ENCODE peak calls at places on chromosomes 13 and 19, in eight cellular contexts. K is esophagus muscularis mucosa, P is A549, B is SK-N-SH, R is H1, W is GM12878, I is transverse colon, J is upper lobe of left lung. N is an unnamed sample.

GRCh38 chr19:35731353-35731752 is 10.9 kb downstream of the IGFLR1 start:
- DNase-seq in K (no peak), P (no peak), B (no peak), R (no peak), W (no peak), I (no peak), J (no peak), N (no peak)

GRCh38 chr19:29665826-29666633 is 769 bp downstream of the PLEKHF1 start:
- DNase-seq in K (no peak), P (no peak), B (peak; percentile 70), R (no peak), W (no peak), I (peak; percentile 41), J (no peak), N (no peak)

GRCh38 chr13:112443191-112444000 is 67.2 kb downstream of the SPACA7 start:
- DNase-seq in K (peak; percentile 77), P (no peak), B (peak; percentile 64), R (no peak), W (no peak), I (no peak), J (peak; percentile 20), N (no peak)

GRCh38 chr13:76418404-76418803 is 467.8 kb downstream of the KCTD12 start:
- DNase-seq in K (no peak), P (no peak), B (no peak), R (no peak), W (no peak), I (no peak), J (no peak), N (no peak)

GRCh38 chr19:46824887-46825730 is 25.5 kb downstream of the AP2S1 start:
- DNase-seq in K (no peak), P (peak; percentile 41), B (no peak), R (no peak), W (no peak), I (peak; percentile 22), J (peak; percentile 51), N (no peak)

GRCh38 chr19:48418317-48419064 is 25.0 kb downstream of the GRIN2D start:
- DNase-seq in K (no peak), P (peak; percentile 58), B (no peak), R (no peak), W (no peak), I (no peak), J (no peak), N (no peak)

GRCh38 chr13:74575729-74576125 is 441.5 kb upstream of the KLF12 start:
- DNase-seq in K (no peak), P (peak; percentile 0), B (peak; percentile 90), R (no peak), W (no peak), I (peak; percentile 28), J (peak; percentile 32), N (peak; percentile 36)

GRCh38 chr13:99269627-99270252 is 11.6 kb upstream of the GPR18 start:
- DNase-seq in K (no peak), P (peak; percentile 45), B (peak; percentile 17), R (no peak), W (no peak), I (no peak), J (no peak), N (no peak)

GRCh38 chr13:104937881-104938280 is 1597.6 kb downstream of the EFNB2 start:
- DNase-seq in K (no peak), P (no peak), B (no peak), R (no peak), W (no peak), I (no peak), J (no peak), N (no peak)

GRCh38 chr13:61146158-61146557 is 269.5 kb downstream of the PCDH20 start:
- DNase-seq in K (no peak), P (no peak), B (no peak), R (no peak), W (no peak), I (no peak), J (no peak), N (no peak)

GRCh38 chr19:10554760-10555612 is 10.8 kb downstream of the KRI1 start:
- DNase-seq in K (no peak), P (no peak), B (no peak), R (no peak), W (no peak), I (no peak), J (no peak), N (no peak)

GRCh38 chr13:24221007-24221406 is 60.5 kb downstream of the SPATA13 start:
- DNase-seq in K (no peak), P (peak; percentile 76), B (no peak), R (no peak), W (no peak), I (no peak), J (no peak), N (no peak)

GRCh38 chr19:17069249-17069648 is 6.0 kb downstream of the HAUS8 start:
- DNase-seq in K (no peak), P (no peak), B (no peak), R (no peak), W (no peak), I (no peak), J (no peak), N (no peak)
- H3K27ac ChIP-seq in K (no peak overlapping the region), P (no peak overlapping the region), B (no peak overlapping the region), R (no peak overlapping the region), W (no peak overlapping the region), I (no peak overlapping the region), J (no peak overlapping the region), N (no peak overlapping the region)

GRCh38 chr13:31011193-31011860 is 78.9 kb downstream of the TEX26 start:
- DNase-seq in K (no peak), P (no peak), B (no peak), R (no peak), W (no peak), I (no peak), J (no peak), N (no peak)

GRCh38 chr13:31007392-31007791 is 74.9 kb downstream of the TEX26 start:
- DNase-seq in K (no peak), P (no peak), B (peak; percentile 60), R (no peak), W (no peak), I (no peak), J (no peak), N (no peak)

GRCh38 chr13:31009166-31009565 is 76.7 kb downstream of the TEX26 start:
- DNase-seq in K (no peak), P (no peak), B (no peak), R (no peak), W (no peak), I (no peak), J (no peak), N (no peak)

GRCh38 chr13:31005066-31005465 is 72.6 kb downstream of the TEX26 start:
- DNase-seq in K (no peak), P (no peak), B (no peak), R (no peak), W (no peak), I (no peak), J (no peak), N (no peak)

DNA sequence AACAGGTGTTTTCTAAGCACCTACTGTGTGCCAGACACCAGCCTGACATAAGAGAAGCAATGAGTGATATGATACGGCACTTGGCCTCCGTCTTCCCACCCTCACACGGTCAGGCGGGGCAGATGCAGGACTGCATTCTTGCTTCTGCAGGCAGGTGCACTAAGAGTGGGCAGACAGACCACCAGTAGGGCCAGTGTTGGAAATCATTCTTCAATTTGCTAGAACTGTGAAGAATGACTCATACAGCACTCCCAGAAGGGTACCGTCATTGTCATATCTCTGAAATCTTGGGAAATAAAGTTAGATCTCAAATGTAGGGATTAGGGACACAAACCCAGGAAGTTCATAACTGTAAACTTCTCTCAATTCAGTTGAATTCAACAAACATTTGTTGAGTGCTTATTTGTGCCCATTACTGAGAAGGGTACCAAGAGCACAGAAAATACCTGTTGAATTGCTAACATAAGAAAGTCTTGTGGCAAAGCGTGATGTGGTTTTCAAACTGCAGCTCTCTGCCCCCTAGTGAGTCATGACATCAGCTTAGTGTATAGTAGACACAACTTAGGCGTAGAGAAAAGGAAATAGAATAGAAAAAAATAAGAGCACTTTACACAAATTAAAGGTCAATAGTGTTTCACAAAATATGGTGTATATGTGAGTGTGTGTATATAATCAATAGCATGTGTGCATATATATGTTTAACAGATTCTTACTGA is 76.1 kb downstream of the TEX26 start:
- DNase-seq in K (no peak), P (no peak), B (no peak), R (no peak), W (no peak), I (no peak), J (no peak), N (no peak)
- TF ChIP-seq EP300 in K (no peak), P (no peak), B (no peak), R (no peak), W (no peak), I (no peak), J (no peak), N (no peak)

GRCh38 chr19:41166888-41167804 is 25.9 kb upstream of the CYP2S1 start:
- DNase-seq in K (no peak), P (no peak), B (no peak), R (no peak), W (no peak), I (peak; percentile 84), J (no peak), N (no peak)

GRCh38 chr19:41159861-41160260 is 33.2 kb upstream of the CYP2S1 start:
- DNase-seq in K (no peak), P (peak; percentile 64), B (no peak), R (no peak), W (no peak), I (no peak), J (no peak), N (no peak)

GRCh38 chr19:41156207-41156606 is 36.8 kb upstream of the CYP2S1 start:
- DNase-seq in K (no peak), P (no peak), B (no peak), R (no peak), W (no peak), I (no peak), J (no peak), N (no peak)

GRCh38 chr19:41161903-41162302 is 31.1 kb upstream of the CYP2S1 start:
- DNase-seq in K (no peak), P (peak; percentile 74), B (no peak), R (no peak), W (no peak), I (no peak), J (no peak), N (no peak)
- TF ChIP-seq CTCF in K (no peak), P (peak; percentile 40), B (peak; percentile 45), R (peak; percentile 77), W (no peak), I (no peak), J (no peak), N (no peak)

GRCh38 chr13:40992678-40993077 is 26.4 kb downstream of the ELF1 start:
- DNase-seq in K (no peak), P (no peak), B (peak; percentile 30), R (no peak), W (no peak), I (no peak), J (no peak), N (no peak)
- H3K27ac ChIP-seq in K (no peak overlapping the region), P (no peak overlapping the region), B (no peak overlapping the region), R (no peak overlapping the region), W (peak overlapping the region; percentile 92), I (peak overlapping the region; percentile 79), J (peak overlapping the region; percentile 74), N (no peak overlapping the region)

GRCh38 chr19:501646-502045 is 5.4 kb downstream of the MADCAM1 start:
- DNase-seq in K (no peak), P (no peak), B (no peak), R (no peak), W (no peak), I (no peak), J (no peak), N (no peak)
- TF ChIP-seq EP300 in K (no peak), P (no peak), B (no peak), R (no peak), W (no peak), I (no peak), J (no peak), N (no peak)